ENCODE peak calls at places on chromosomes 4 and X, in nine cellular contexts. One of them, this sample, is unnamed.

GRCh38 chrX:77087529-77088169 is 359.5 kb upstream of the FGF16 start:
- ATAC-seq in RWPE2: no peak
- ATAC-seq in T-helper 17 cell: no peak
- ATAC-seq in gastrocnemius medialis: peak; percentile 51
- ATAC-seq in activated naive CD8-positive, alpha-beta T cell treated with anti-CD3 and anti-CD28 coated beads, Interleukin-2, amount 10 ng/mL, durations not matched to agents 7 days and 5 days: no peak
- ATAC-seq in activated CD8-positive, alpha-beta memory T cell treated with anti-CD3 and anti-CD28 coated beads, Interleukin-2, amount 10 ng/mL, durations not matched to agents 7 days and 5 days: no peak
- ATAC-seq in heart left ventricle: peak; percentile 44
- ATAC-seq in stimulated activated memory B cell treated with anti-CD40 and anti-IgM and Interleukin-4, amounts not matched to agents 10 μg/mL and 1 μg/mL and 100 μg/mL, for 72 hours: no peak
- ATAC-seq in sciatic nerve: peak; percentile 92
- ATAC-seq in this sample: peak; percentile 61

GRCh38 chr4:105140684-105141490 is 5.8 kb upstream of the TET2 start:
- ATAC-seq in RWPE2: peak; percentile 52
- ATAC-seq in T-helper 17 cell: peak; percentile 61
- ATAC-seq in gastrocnemius medialis: peak; percentile 38
- ATAC-seq in activated naive CD8-positive, alpha-beta T cell treated with anti-CD3 and anti-CD28 coated beads, Interleukin-2, amount 10 ng/mL, durations not matched to agents 7 days and 5 days: peak; percentile 30
- ATAC-seq in activated CD8-positive, alpha-beta memory T cell treated with anti-CD3 and anti-CD28 coated beads, Interleukin-2, amount 10 ng/mL, durations not matched to agents 7 days and 5 days: peak; percentile 54
- ATAC-seq in heart left ventricle: peak; percentile 68
- ATAC-seq in stimulated activated memory B cell treated with anti-CD40 and anti-IgM and Interleukin-4, amounts not matched to agents 10 μg/mL and 1 μg/mL and 100 μg/mL, for 72 hours: peak; percentile 45
- ATAC-seq in sciatic nerve: peak; percentile 65
- ATAC-seq in this sample: no peak

GRCh38 chr4:88419874-88420273 is 37.0 kb upstream of the HERC5 start:
- ATAC-seq in RWPE2: no peak
- ATAC-seq in T-helper 17 cell: no peak
- ATAC-seq in gastrocnemius medialis: no peak
- ATAC-seq in activated naive CD8-positive, alpha-beta T cell treated with anti-CD3 and anti-CD28 coated beads, Interleukin-2, amount 10 ng/mL, durations not matched to agents 7 days and 5 days: no peak
- ATAC-seq in activated CD8-positive, alpha-beta memory T cell treated with anti-CD3 and anti-CD28 coated beads, Interleukin-2, amount 10 ng/mL, durations not matched to agents 7 days and 5 days: no peak
- ATAC-seq in heart left ventricle: no peak
- ATAC-seq in stimulated activated memory B cell treated with anti-CD40 and anti-IgM and Interleukin-4, amounts not matched to agents 10 μg/mL and 1 μg/mL and 100 μg/mL, for 72 hours: no peak
- ATAC-seq in sciatic nerve: no peak
- ATAC-seq in this sample: no peak

GRCh38 chr4:25190407-25190806 is 30.2 kb upstream of the SEPSECS start:
- ATAC-seq in RWPE2: no peak
- ATAC-seq in T-helper 17 cell: no peak
- ATAC-seq in gastrocnemius medialis: no peak
- ATAC-seq in activated naive CD8-positive, alpha-beta T cell treated with anti-CD3 and anti-CD28 coated beads, Interleukin-2, amount 10 ng/mL, durations not matched to agents 7 days and 5 days: no peak
- ATAC-seq in activated CD8-positive, alpha-beta memory T cell treated with anti-CD3 and anti-CD28 coated beads, Interleukin-2, amount 10 ng/mL, durations not matched to agents 7 days and 5 days: no peak
- ATAC-seq in heart left ventricle: no peak
- ATAC-seq in stimulated activated memory B cell treated with anti-CD40 and anti-IgM and Interleukin-4, amounts not matched to agents 10 μg/mL and 1 μg/mL and 100 μg/mL, for 72 hours: no peak
- ATAC-seq in sciatic nerve: no peak
- ATAC-seq in this sample: no peak

GRCh38 chr4:102640669-102641068 is 120.1 kb downstream of the MANBA start:
- ATAC-seq in RWPE2: peak; percentile 79
- ATAC-seq in T-helper 17 cell: no peak
- ATAC-seq in gastrocnemius medialis: no peak
- ATAC-seq in activated naive CD8-positive, alpha-beta T cell treated with anti-CD3 and anti-CD28 coated beads, Interleukin-2, amount 10 ng/mL, durations not matched to agents 7 days and 5 days: no peak
- ATAC-seq in activated CD8-positive, alpha-beta memory T cell treated with anti-CD3 and anti-CD28 coated beads, Interleukin-2, amount 10 ng/mL, durations not matched to agents 7 days and 5 days: no peak
- ATAC-seq in heart left ventricle: no peak
- ATAC-seq in stimulated activated memory B cell treated with anti-CD40 and anti-IgM and Interleukin-4, amounts not matched to agents 10 μg/mL and 1 μg/mL and 100 μg/mL, for 72 hours: no peak
- ATAC-seq in sciatic nerve: no peak
- ATAC-seq in this sample: no peak

GRCh38 chr4:174152717-174153466 is 130.6 kb downstream of the FBXO8 start:
- ATAC-seq in RWPE2: no peak
- ATAC-seq in T-helper 17 cell: no peak
- ATAC-seq in gastrocnemius medialis: no peak
- ATAC-seq in activated naive CD8-positive, alpha-beta T cell treated with anti-CD3 and anti-CD28 coated beads, Interleukin-2, amount 10 ng/mL, durations not matched to agents 7 days and 5 days: no peak
- ATAC-seq in activated CD8-positive, alpha-beta memory T cell treated with anti-CD3 and anti-CD28 coated beads, Interleukin-2, amount 10 ng/mL, durations not matched to agents 7 days and 5 days: no peak
- ATAC-seq in heart left ventricle: no peak
- ATAC-seq in stimulated activated memory B cell treated with anti-CD40 and anti-IgM and Interleukin-4, amounts not matched to agents 10 μg/mL and 1 μg/mL and 100 μg/mL, for 72 hours: no peak
- ATAC-seq in sciatic nerve: no peak
- ATAC-seq in this sample: no peak

GRCh38 chrX:12975670-12975965 is 708 bp downstream of the TMSB4X start:
- ATAC-seq in RWPE2: no peak
- ATAC-seq in T-helper 17 cell: no peak
- ATAC-seq in gastrocnemius medialis: no peak
- ATAC-seq in activated naive CD8-positive, alpha-beta T cell treated with anti-CD3 and anti-CD28 coated beads, Interleukin-2, amount 10 ng/mL, durations not matched to agents 7 days and 5 days: no peak
- ATAC-seq in activated CD8-positive, alpha-beta memory T cell treated with anti-CD3 and anti-CD28 coated beads, Interleukin-2, amount 10 ng/mL, durations not matched to agents 7 days and 5 days: no peak
- ATAC-seq in heart left ventricle: peak; percentile 10
- ATAC-seq in stimulated activated memory B cell treated with anti-CD40 and anti-IgM and Interleukin-4, amounts not matched to agents 10 μg/mL and 1 μg/mL and 100 μg/mL, for 72 hours: no peak
- ATAC-seq in sciatic nerve: peak; percentile 11
- ATAC-seq in this sample: no peak

GRCh38 chr4:140195806-140196205 is 41.8 kb upstream of the MAML3 start:
- ATAC-seq in RWPE2: no peak
- ATAC-seq in T-helper 17 cell: no peak
- ATAC-seq in gastrocnemius medialis: no peak
- ATAC-seq in activated naive CD8-positive, alpha-beta T cell treated with anti-CD3 and anti-CD28 coated beads, Interleukin-2, amount 10 ng/mL, durations not matched to agents 7 days and 5 days: no peak
- ATAC-seq in activated CD8-positive, alpha-beta memory T cell treated with anti-CD3 and anti-CD28 coated beads, Interleukin-2, amount 10 ng/mL, durations not matched to agents 7 days and 5 days: no peak
- ATAC-seq in heart left ventricle: no peak
- ATAC-seq in stimulated activated memory B cell treated with anti-CD40 and anti-IgM and Interleukin-4, amounts not matched to agents 10 μg/mL and 1 μg/mL and 100 μg/mL, for 72 hours: no peak
- ATAC-seq in sciatic nerve: no peak
- ATAC-seq in this sample: no peak

GRCh38 chr4:183240581-183241321 is 79.3 kb downstream of the CLDN22 start:
- ATAC-seq in RWPE2: peak; percentile 12
- ATAC-seq in T-helper 17 cell: no peak
- ATAC-seq in gastrocnemius medialis: no peak
- ATAC-seq in activated naive CD8-positive, alpha-beta T cell treated with anti-CD3 and anti-CD28 coated beads, Interleukin-2, amount 10 ng/mL, durations not matched to agents 7 days and 5 days: no peak
- ATAC-seq in activated CD8-positive, alpha-beta memory T cell treated with anti-CD3 and anti-CD28 coated beads, Interleukin-2, amount 10 ng/mL, durations not matched to agents 7 days and 5 days: no peak
- ATAC-seq in heart left ventricle: peak; percentile 69
- ATAC-seq in stimulated activated memory B cell treated with anti-CD40 and anti-IgM and Interleukin-4, amounts not matched to agents 10 μg/mL and 1 μg/mL and 100 μg/mL, for 72 hours: peak; percentile 45
- ATAC-seq in sciatic nerve: peak; percentile 66
- ATAC-seq in this sample: no peak

GRCh38 chr4:74758521-74758920 is 35.8 kb downstream of the BTC start:
- ATAC-seq in RWPE2: no peak
- ATAC-seq in T-helper 17 cell: no peak
- ATAC-seq in gastrocnemius medialis: no peak
- ATAC-seq in activated naive CD8-positive, alpha-beta T cell treated with anti-CD3 and anti-CD28 coated beads, Interleukin-2, amount 10 ng/mL, durations not matched to agents 7 days and 5 days: no peak
- ATAC-seq in activated CD8-positive, alpha-beta memory T cell treated with anti-CD3 and anti-CD28 coated beads, Interleukin-2, amount 10 ng/mL, durations not matched to agents 7 days and 5 days: no peak
- ATAC-seq in heart left ventricle: no peak
- ATAC-seq in stimulated activated memory B cell treated with anti-CD40 and anti-IgM and Interleukin-4, amounts not matched to agents 10 μg/mL and 1 μg/mL and 100 μg/mL, for 72 hours: no peak
- ATAC-seq in sciatic nerve: no peak
- ATAC-seq in this sample: no peak

GRCh38 chr4:169621754-169622481 is 1.5 kb downstream of the CLCN3 start:
- ATAC-seq in RWPE2: no peak
- ATAC-seq in T-helper 17 cell: peak; percentile 35
- ATAC-seq in gastrocnemius medialis: no peak
- ATAC-seq in activated naive CD8-positive, alpha-beta T cell treated with anti-CD3 and anti-CD28 coated beads, Interleukin-2, amount 10 ng/mL, durations not matched to agents 7 days and 5 days: no peak
- ATAC-seq in activated CD8-positive, alpha-beta memory T cell treated with anti-CD3 and anti-CD28 coated beads, Interleukin-2, amount 10 ng/mL, durations not matched to agents 7 days and 5 days: peak; percentile 10
- ATAC-seq in heart left ventricle: no peak
- ATAC-seq in stimulated activated memory B cell treated with anti-CD40 and anti-IgM and Interleukin-4, amounts not matched to agents 10 μg/mL and 1 μg/mL and 100 μg/mL, for 72 hours: no peak
- ATAC-seq in sciatic nerve: no peak
- ATAC-seq in this sample: no peak

GRCh38 chrX:101079223-101079622 is 544 bp downstream of the TMEM35A start:
- ATAC-seq in RWPE2: no peak
- ATAC-seq in T-helper 17 cell: no peak
- ATAC-seq in gastrocnemius medialis: no peak
- ATAC-seq in activated naive CD8-positive, alpha-beta T cell treated with anti-CD3 and anti-CD28 coated beads, Interleukin-2, amount 10 ng/mL, durations not matched to agents 7 days and 5 days: no peak
- ATAC-seq in activated CD8-positive, alpha-beta memory T cell treated with anti-CD3 and anti-CD28 coated beads, Interleukin-2, amount 10 ng/mL, durations not matched to agents 7 days and 5 days: no peak
- ATAC-seq in heart left ventricle: no peak
- ATAC-seq in stimulated activated memory B cell treated with anti-CD40 and anti-IgM and Interleukin-4, amounts not matched to agents 10 μg/mL and 1 μg/mL and 100 μg/mL, for 72 hours: no peak
- ATAC-seq in sciatic nerve: peak; percentile 60
- ATAC-seq in this sample: no peak

GRCh38 chr4:113328514-113328913 is 279.1 kb downstream of the ANK2 start:
- ATAC-seq in RWPE2: peak; percentile 46
- ATAC-seq in T-helper 17 cell: no peak
- ATAC-seq in gastrocnemius medialis: no peak
- ATAC-seq in activated naive CD8-positive, alpha-beta T cell treated with anti-CD3 and anti-CD28 coated beads, Interleukin-2, amount 10 ng/mL, durations not matched to agents 7 days and 5 days: no peak
- ATAC-seq in activated CD8-positive, alpha-beta memory T cell treated with anti-CD3 and anti-CD28 coated beads, Interleukin-2, amount 10 ng/mL, durations not matched to agents 7 days and 5 days: no peak
- ATAC-seq in heart left ventricle: no peak
- ATAC-seq in stimulated activated memory B cell treated with anti-CD40 and anti-IgM and Interleukin-4, amounts not matched to agents 10 μg/mL and 1 μg/mL and 100 μg/mL, for 72 hours: no peak
- ATAC-seq in sciatic nerve: no peak
- ATAC-seq in this sample: no peak

GRCh38 chr4:7539659-7540058 is 104.9 kb upstream of the PSAPL1 start:
- ATAC-seq in RWPE2: peak; percentile 89
- ATAC-seq in T-helper 17 cell: peak; percentile 87
- ATAC-seq in gastrocnemius medialis: no peak
- ATAC-seq in activated naive CD8-positive, alpha-beta T cell treated with anti-CD3 and anti-CD28 coated beads, Interleukin-2, amount 10 ng/mL, durations not matched to agents 7 days and 5 days: peak; percentile 64
- ATAC-seq in activated CD8-positive, alpha-beta memory T cell treated with anti-CD3 and anti-CD28 coated beads, Interleukin-2, amount 10 ng/mL, durations not matched to agents 7 days and 5 days: peak; percentile 87
- ATAC-seq in heart left ventricle: peak; percentile 46
- ATAC-seq in stimulated activated memory B cell treated with anti-CD40 and anti-IgM and Interleukin-4, amounts not matched to agents 10 μg/mL and 1 μg/mL and 100 μg/mL, for 72 hours: peak; percentile 42
- ATAC-seq in sciatic nerve: peak; percentile 43
- ATAC-seq in this sample: peak; percentile 21

GRCh38 chr4:61619528-61619927 is 419.4 kb downstream of the ADGRL3 start:
- ATAC-seq in RWPE2: no peak
- ATAC-seq in T-helper 17 cell: no peak
- ATAC-seq in gastrocnemius medialis: no peak
- ATAC-seq in activated naive CD8-positive, alpha-beta T cell treated with anti-CD3 and anti-CD28 coated beads, Interleukin-2, amount 10 ng/mL, durations not matched to agents 7 days and 5 days: no peak
- ATAC-seq in activated CD8-positive, alpha-beta memory T cell treated with anti-CD3 and anti-CD28 coated beads, Interleukin-2, amount 10 ng/mL, durations not matched to agents 7 days and 5 days: no peak
- ATAC-seq in heart left ventricle: no peak
- ATAC-seq in stimulated activated memory B cell treated with anti-CD40 and anti-IgM and Interleukin-4, amounts not matched to agents 10 μg/mL and 1 μg/mL and 100 μg/mL, for 72 hours: no peak
- ATAC-seq in sciatic nerve: no peak
- ATAC-seq in this sample: no peak

GRCh38 chr4:83138979-83139378 is 24.4 kb upstream of the PLAC8 start:
- ATAC-seq in RWPE2: no peak
- ATAC-seq in T-helper 17 cell: peak; percentile 46
- ATAC-seq in gastrocnemius medialis: no peak
- ATAC-seq in activated naive CD8-positive, alpha-beta T cell treated with anti-CD3 and anti-CD28 coated beads, Interleukin-2, amount 10 ng/mL, durations not matched to agents 7 days and 5 days: peak; percentile 100
- ATAC-seq in activated CD8-positive, alpha-beta memory T cell treated with anti-CD3 and anti-CD28 coated beads, Interleukin-2, amount 10 ng/mL, durations not matched to agents 7 days and 5 days: peak; percentile 99
- ATAC-seq in heart left ventricle: no peak
- ATAC-seq in stimulated activated memory B cell treated with anti-CD40 and anti-IgM and Interleukin-4, amounts not matched to agents 10 μg/mL and 1 μg/mL and 100 μg/mL, for 72 hours: peak; percentile 92
- ATAC-seq in sciatic nerve: no peak
- ATAC-seq in this sample: no peak

GRCh38 chrX:147917700-147918694 is 6.3 kb downstream of the FMR1 start:
- ATAC-seq in RWPE2: no peak
- ATAC-seq in T-helper 17 cell: peak; percentile 81
- ATAC-seq in gastrocnemius medialis: no peak
- ATAC-seq in activated naive CD8-positive, alpha-beta T cell treated with anti-CD3 and anti-CD28 coated beads, Interleukin-2, amount 10 ng/mL, durations not matched to agents 7 days and 5 days: peak; percentile 75
- ATAC-seq in activated CD8-positive, alpha-beta memory T cell treated with anti-CD3 and anti-CD28 coated beads, Interleukin-2, amount 10 ng/mL, durations not matched to agents 7 days and 5 days: peak; percentile 90
- ATAC-seq in heart left ventricle: no peak
- ATAC-seq in stimulated activated memory B cell treated with anti-CD40 and anti-IgM and Interleukin-4, amounts not matched to agents 10 μg/mL and 1 μg/mL and 100 μg/mL, for 72 hours: peak; percentile 57
- ATAC-seq in sciatic nerve: no peak
- ATAC-seq in this sample: no peak

GRCh38 chrX:42499620-42500019 is 278.3 kb downstream of the PPP1R2C start:
- ATAC-seq in RWPE2: no peak
- ATAC-seq in T-helper 17 cell: no peak
- ATAC-seq in gastrocnemius medialis: no peak
- ATAC-seq in activated naive CD8-positive, alpha-beta T cell treated with anti-CD3 and anti-CD28 coated beads, Interleukin-2, amount 10 ng/mL, durations not matched to agents 7 days and 5 days: no peak
- ATAC-seq in activated CD8-positive, alpha-beta memory T cell treated with anti-CD3 and anti-CD28 coated beads, Interleukin-2, amount 10 ng/mL, durations not matched to agents 7 days and 5 days: no peak
- ATAC-seq in heart left ventricle: no peak
- ATAC-seq in stimulated activated memory B cell treated with anti-CD40 and anti-IgM and Interleukin-4, amounts not matched to agents 10 μg/mL and 1 μg/mL and 100 μg/mL, for 72 hours: no peak
- ATAC-seq in sciatic nerve: no peak
- ATAC-seq in this sample: no peak

GRCh38 chrX:147405764-147406163 is 506.0 kb upstream of the FMR1 start:
- ATAC-seq in RWPE2: no peak
- ATAC-seq in T-helper 17 cell: no peak
- ATAC-seq in gastrocnemius medialis: no peak
- ATAC-seq in activated naive CD8-positive, alpha-beta T cell treated with anti-CD3 and anti-CD28 coated beads, Interleukin-2, amount 10 ng/mL, durations not matched to agents 7 days and 5 days: no peak
- ATAC-seq in activated CD8-positive, alpha-beta memory T cell treated with anti-CD3 and anti-CD28 coated beads, Interleukin-2, amount 10 ng/mL, durations not matched to agents 7 days and 5 days: no peak
- ATAC-seq in heart left ventricle: no peak
- ATAC-seq in stimulated activated memory B cell treated with anti-CD40 and anti-IgM and Interleukin-4, amounts not matched to agents 10 μg/mL and 1 μg/mL and 100 μg/mL, for 72 hours: no peak
- ATAC-seq in sciatic nerve: no peak
- ATAC-seq in this sample: no peak

GRCh38 chrX:112643721-112644120 is 36.0 kb downstream of the LHFPL1 start:
- ATAC-seq in RWPE2: no peak
- ATAC-seq in T-helper 17 cell: no peak
- ATAC-seq in gastrocnemius medialis: no peak
- ATAC-seq in activated naive CD8-positive, alpha-beta T cell treated with anti-CD3 and anti-CD28 coated beads, Interleukin-2, amount 10 ng/mL, durations not matched to agents 7 days and 5 days: no peak
- ATAC-seq in activated CD8-positive, alpha-beta memory T cell treated with anti-CD3 and anti-CD28 coated beads, Interleukin-2, amount 10 ng/mL, durations not matched to agents 7 days and 5 days: no peak
- ATAC-seq in heart left ventricle: no peak
- ATAC-seq in stimulated activated memory B cell treated with anti-CD40 and anti-IgM and Interleukin-4, amounts not matched to agents 10 μg/mL and 1 μg/mL and 100 μg/mL, for 72 hours: peak; percentile 88
- ATAC-seq in sciatic nerve: no peak
- ATAC-seq in this sample: no peak

GRCh38 chrX:23372220-23372902 is 37.7 kb downstream of the PTCHD1 start:
- ATAC-seq in RWPE2: no peak
- ATAC-seq in T-helper 17 cell: no peak
- ATAC-seq in gastrocnemius medialis: peak; percentile 41
- ATAC-seq in activated naive CD8-positive, alpha-beta T cell treated with anti-CD3 and anti-CD28 coated beads, Interleukin-2, amount 10 ng/mL, durations not matched to agents 7 days and 5 days: no peak
- ATAC-seq in activated CD8-positive, alpha-beta memory T cell treated with anti-CD3 and anti-CD28 coated beads, Interleukin-2, amount 10 ng/mL, durations not matched to agents 7 days and 5 days: no peak
- ATAC-seq in heart left ventricle: peak; percentile 69
- ATAC-seq in stimulated activated memory B cell treated with anti-CD40 and anti-IgM and Interleukin-4, amounts not matched to agents 10 μg/mL and 1 μg/mL and 100 μg/mL, for 72 hours: no peak
- ATAC-seq in sciatic nerve: peak; percentile 17
- ATAC-seq in this sample: no peak

GRCh38 chr4:55993994-55994657 is 45.4 kb downstream of the CEP135 start:
- ATAC-seq in RWPE2: no peak
- ATAC-seq in T-helper 17 cell: no peak
- ATAC-seq in gastrocnemius medialis: no peak
- ATAC-seq in activated naive CD8-positive, alpha-beta T cell treated with anti-CD3 and anti-CD28 coated beads, Interleukin-2, amount 10 ng/mL, durations not matched to agents 7 days and 5 days: peak; percentile 76
- ATAC-seq in activated CD8-positive, alpha-beta memory T cell treated with anti-CD3 and anti-CD28 coated beads, Interleukin-2, amount 10 ng/mL, durations not matched to agents 7 days and 5 days: peak; percentile 82
- ATAC-seq in heart left ventricle: no peak
- ATAC-seq in stimulated activated memory B cell treated with anti-CD40 and anti-IgM and Interleukin-4, amounts not matched to agents 10 μg/mL and 1 μg/mL and 100 μg/mL, for 72 hours: peak; percentile 80
- ATAC-seq in sciatic nerve: no peak
- ATAC-seq in this sample: no peak

GRCh38 chr4:40702800-40703151 is 47.0 kb upstream of the NSUN7 start:
- ATAC-seq in RWPE2: no peak
- ATAC-seq in T-helper 17 cell: no peak
- ATAC-seq in gastrocnemius medialis: no peak
- ATAC-seq in activated naive CD8-positive, alpha-beta T cell treated with anti-CD3 and anti-CD28 coated beads, Interleukin-2, amount 10 ng/mL, durations not matched to agents 7 days and 5 days: peak; percentile 42
- ATAC-seq in activated CD8-positive, alpha-beta memory T cell treated with anti-CD3 and anti-CD28 coated beads, Interleukin-2, amount 10 ng/mL, durations not matched to agents 7 days and 5 days: peak; percentile 73
- ATAC-seq in heart left ventricle: no peak
- ATAC-seq in stimulated activated memory B cell treated with anti-CD40 and anti-IgM and Interleukin-4, amounts not matched to agents 10 μg/mL and 1 μg/mL and 100 μg/mL, for 72 hours: no peak
- ATAC-seq in sciatic nerve: no peak
- ATAC-seq in this sample: no peak

GRCh38 chr4:174156239-174156826 is 127.1 kb downstream of the FBXO8 start:
- ATAC-seq in RWPE2: peak; percentile 66
- ATAC-seq in T-helper 17 cell: peak; percentile 62
- ATAC-seq in gastrocnemius medialis: peak; percentile 80
- ATAC-seq in activated naive CD8-positive, alpha-beta T cell treated with anti-CD3 and anti-CD28 coated beads, Interleukin-2, amount 10 ng/mL, durations not matched to agents 7 days and 5 days: peak; percentile 56
- ATAC-seq in activated CD8-positive, alpha-beta memory T cell treated with anti-CD3 and anti-CD28 coated beads, Interleukin-2, amount 10 ng/mL, durations not matched to agents 7 days and 5 days: peak; percentile 60
- ATAC-seq in heart left ventricle: peak; percentile 82
- ATAC-seq in stimulated activated memory B cell treated with anti-CD40 and anti-IgM and Interleukin-4, amounts not matched to agents 10 μg/mL and 1 μg/mL and 100 μg/mL, for 72 hours: no peak
- ATAC-seq in sciatic nerve: no peak
- ATAC-seq in this sample: peak; percentile 58

GRCh38 chr4:26468977-26469376 is 21.3 kb downstream of the CCKAR start:
- ATAC-seq in RWPE2: no peak
- ATAC-seq in T-helper 17 cell: no peak
- ATAC-seq in gastrocnemius medialis: no peak
- ATAC-seq in activated naive CD8-positive, alpha-beta T cell treated with anti-CD3 and anti-CD28 coated beads, Interleukin-2, amount 10 ng/mL, durations not matched to agents 7 days and 5 days: no peak
- ATAC-seq in activated CD8-positive, alpha-beta memory T cell treated with anti-CD3 and anti-CD28 coated beads, Interleukin-2, amount 10 ng/mL, durations not matched to agents 7 days and 5 days: no peak
- ATAC-seq in heart left ventricle: no peak
- ATAC-seq in stimulated activated memory B cell treated with anti-CD40 and anti-IgM and Interleukin-4, amounts not matched to agents 10 μg/mL and 1 μg/mL and 100 μg/mL, for 72 hours: no peak
- ATAC-seq in sciatic nerve: no peak
- ATAC-seq in this sample: no peak

GRCh38 chr4:122221322-122221721 is 69.2 kb downstream of the BLTP1 start:
- ATAC-seq in RWPE2: no peak
- ATAC-seq in T-helper 17 cell: peak; percentile 92
- ATAC-seq in gastrocnemius medialis: no peak
- ATAC-seq in activated naive CD8-positive, alpha-beta T cell treated with anti-CD3 and anti-CD28 coated beads, Interleukin-2, amount 10 ng/mL, durations not matched to agents 7 days and 5 days: no peak
- ATAC-seq in activated CD8-positive, alpha-beta memory T cell treated with anti-CD3 and anti-CD28 coated beads, Interleukin-2, amount 10 ng/mL, durations not matched to agents 7 days and 5 days: no peak
- ATAC-seq in heart left ventricle: no peak
- ATAC-seq in stimulated activated memory B cell treated with anti-CD40 and anti-IgM and Interleukin-4, amounts not matched to agents 10 μg/mL and 1 μg/mL and 100 μg/mL, for 72 hours: no peak
- ATAC-seq in sciatic nerve: no peak
- ATAC-seq in this sample: no peak

GRCh38 chr4:183984561-183984960 is 79.5 kb downstream of the STOX2 start:
- ATAC-seq in RWPE2: no peak
- ATAC-seq in T-helper 17 cell: no peak
- ATAC-seq in gastrocnemius medialis: no peak
- ATAC-seq in activated naive CD8-positive, alpha-beta T cell treated with anti-CD3 and anti-CD28 coated beads, Interleukin-2, amount 10 ng/mL, durations not matched to agents 7 days and 5 days: no peak
- ATAC-seq in activated CD8-positive, alpha-beta memory T cell treated with anti-CD3 and anti-CD28 coated beads, Interleukin-2, amount 10 ng/mL, durations not matched to agents 7 days and 5 days: no peak
- ATAC-seq in heart left ventricle: peak; percentile 59
- ATAC-seq in stimulated activated memory B cell treated with anti-CD40 and anti-IgM and Interleukin-4, amounts not matched to agents 10 μg/mL and 1 μg/mL and 100 μg/mL, for 72 hours: no peak
- ATAC-seq in sciatic nerve: no peak
- ATAC-seq in this sample: no peak

GRCh38 chr4:739569-739968 is 33.9 kb downstream of the PCGF3 start:
- ATAC-seq in RWPE2: no peak
- ATAC-seq in T-helper 17 cell: no peak
- ATAC-seq in gastrocnemius medialis: no peak
- ATAC-seq in activated naive CD8-positive, alpha-beta T cell treated with anti-CD3 and anti-CD28 coated beads, Interleukin-2, amount 10 ng/mL, durations not matched to agents 7 days and 5 days: no peak
- ATAC-seq in activated CD8-positive, alpha-beta memory T cell treated with anti-CD3 and anti-CD28 coated beads, Interleukin-2, amount 10 ng/mL, durations not matched to agents 7 days and 5 days: no peak
- ATAC-seq in heart left ventricle: no peak
- ATAC-seq in stimulated activated memory B cell treated with anti-CD40 and anti-IgM and Interleukin-4, amounts not matched to agents 10 μg/mL and 1 μg/mL and 100 μg/mL, for 72 hours: no peak
- ATAC-seq in sciatic nerve: no peak
- ATAC-seq in this sample: no peak

GRCh38 chr4:57211131-57211530 is 100.9 kb upstream of the IGFBP7 start:
- ATAC-seq in RWPE2: no peak
- ATAC-seq in T-helper 17 cell: no peak
- ATAC-seq in gastrocnemius medialis: no peak
- ATAC-seq in activated naive CD8-positive, alpha-beta T cell treated with anti-CD3 and anti-CD28 coated beads, Interleukin-2, amount 10 ng/mL, durations not matched to agents 7 days and 5 days: no peak
- ATAC-seq in activated CD8-positive, alpha-beta memory T cell treated with anti-CD3 and anti-CD28 coated beads, Interleukin-2, amount 10 ng/mL, durations not matched to agents 7 days and 5 days: no peak
- ATAC-seq in heart left ventricle: no peak
- ATAC-seq in stimulated activated memory B cell treated with anti-CD40 and anti-IgM and Interleukin-4, amounts not matched to agents 10 μg/mL and 1 μg/mL and 100 μg/mL, for 72 hours: no peak
- ATAC-seq in sciatic nerve: no peak
- ATAC-seq in this sample: no peak

This sample was measured in gastroesophageal sphincter.